ENCODE peak calls at places on chromosomes 6 and 20, in eight cellular contexts. R is neuronal stem cell; G is neural crest cell; E is IMR-90; I is NCI-H1436; H is H54; S is activated T-helper 9 cell treated with anti-CD3 and anti-CD28 coated beads, Interleukin-2, amount 50 U/mL, for 16 hours; M is NCI-H1105. Y is an unnamed sample.

GRCh38 chr6:16391451-16391912 is 153.1 kb downstream of the GMPR start:
- DNase-seq in R (no peak), G (no peak), E (peak; percentile 68), I (no peak), H (no peak), S (no peak), M (no peak), Y (no peak)

GRCh38 chr6:152308306-152308705 is 328.9 kb downstream of the SYNE1 start:
- DNase-seq in R (no peak), G (no peak), E (no peak), I (no peak), H (no peak), S (no peak), M (no peak), Y (no peak)

GRCh38 chr20:49187330-49188100 is 619 bp downstream of the STAU1 start:
- DNase-seq in R (peak; percentile 17), G (peak; percentile 13), E (no peak), I (no peak), H (no peak), S (peak; percentile 45), M (no peak), Y (peak; percentile 70)

GRCh38 chr6:29953706-29954105 is 11.4 kb downstream of the HLA-A start:
- DNase-seq in R (no peak), G (no peak), E (no peak), I (no peak), H (no peak), S (no peak), M (no peak), Y (no peak)

GRCh38 chr6:99165838-99166237 is 183.6 kb downstream of the FAXC start:
- DNase-seq in R (no peak), G (no peak), E (no peak), I (no peak), H (no peak), S (no peak), M (no peak), Y (no peak)

GRCh38 chr20:39429716-39430115 is 467.6 kb downstream of the DHX35 start:
- DNase-seq in R (no peak), G (no peak), E (no peak), I (no peak), H (no peak), S (no peak), M (no peak), Y (no peak)

GRCh38 chr6:22826961-22827360 is 257.6 kb downstream of the HDGFL1 start:
- DNase-seq in R (no peak), G (no peak), E (peak; percentile 52), I (no peak), H (no peak), S (no peak), M (no peak), Y (no peak)

GRCh38 chr6:7074870-7075269 is 32.9 kb upstream of the RREB1 start:
- DNase-seq in R (no peak), G (no peak), E (no peak), I (no peak), H (no peak), S (no peak), M (no peak), Y (no peak)

GRCh38 chr20:24785141-24785924 is 163.7 kb upstream of the CST7 start:
- DNase-seq in R (no peak), G (no peak), E (peak; percentile 35), I (no peak), H (peak; percentile 31), S (no peak), M (no peak), Y (no peak)

GRCh38 chr6:169738204-169738971 is 13.0 kb downstream of the DYNLT2 start:
- DNase-seq in R (no peak), G (no peak), E (no peak), I (peak; percentile 22), H (no peak), S (no peak), M (peak; percentile 48), Y (no peak)

GRCh38 chr6:31460361-31461025 is 37.5 kb upstream of the MICB start:
- DNase-seq in R (no peak), G (no peak), E (no peak), I (no peak), H (no peak), S (no peak), M (no peak), Y (no peak)

GRCh38 chr6:149236584-149236983 is 80.9 kb upstream of the TAB2 start:
- DNase-seq in R (no peak), G (no peak), E (no peak), I (no peak), H (no peak), S (no peak), M (peak; percentile 91), Y (no peak)

GRCh38 chr6:13479206-13479797 is 8.1 kb downstream of the GFOD1 start:
- DNase-seq in R (no peak), G (no peak), E (no peak), I (no peak), H (no peak), S (no peak), M (no peak), Y (no peak)

GRCh38 chr20:38214871-38215788 is 45.4 kb downstream of the KIAA1755 start:
- DNase-seq in R (no peak), G (no peak), E (no peak), I (no peak), H (no peak), S (no peak), M (no peak), Y (no peak)

GRCh38 chr6:72855471-72855870 is 233.6 kb downstream of the KCNQ5 start:
- DNase-seq in R (no peak), G (no peak), E (peak; percentile 8), I (no peak), H (no peak), S (no peak), M (no peak), Y (no peak)

Y was measured in stimulated activated effector memory CD8-positive, alpha-beta T cell treated with anti-CD3 and anti-CD28 coated beads, Interleukin-12 subunit alpha, Interleukin-12 subunit beta, amount 100 ng/mL, for 72 hours.